ENCODE peak calls at places on chromosomes 13 and 19, in six cellular contexts. W is cardiac muscle cell, D is omental fat pad, G is HFFc6, O is IMR-90, H is breast epithelium. J is an unnamed sample.

GRCh38 chr19:40279120-40279551 is 6.0 kb downstream of the AKT2 start:
- DNase-seq in W (peak; percentile 23), G (no peak), D (no peak), O (peak; percentile 38), H (no peak), J (peak; percentile 62)

GRCh38 chr13:33403807-33404362 is 118.3 kb upstream of the STARD13 start:
- DNase-seq in O (no peak), W (no peak), D (no peak), H (no peak), G (no peak), J (peak; percentile 8)

GRCh38 chr13:93220073-93220472 is 6.5 kb upstream of the GPC6 start:
- DNase-seq in G (no peak), W (no peak), D (no peak), H (no peak), O (no peak), J (no peak)

GRCh38 chr13:98853791-98854191 is 101.3 kb upstream of the SLC15A1 start:
- DNase-seq in G (peak; percentile 53), D (no peak), H (no peak), O (peak; percentile 56), W (no peak), J (peak; percentile 75)

GRCh38 chr13:51697181-51697580 is 106.8 kb downstream of the DHRS12 start:
- DNase-seq in W (no peak), O (peak; percentile 59), G (no peak), H (no peak), D (no peak), J (peak; percentile 10)

GRCh38 chr13:43426355-43426754 is 360.4 kb downstream of the ENOX1 start:
- DNase-seq in W (no peak), D (no peak), G (no peak), H (no peak), O (no peak), J (no peak)

GRCh38 chr19:5210556-5210955 is 130.1 kb downstream of the PTPRS start:
- DNase-seq in O (no peak), D (no peak), G (no peak), W (no peak), H (no peak), J (no peak)

GRCh38 chr13:51767100-51767499 is 36.9 kb downstream of the DHRS12 start:
- DNase-seq in O (no peak), D (no peak), W (no peak), G (no peak), H (no peak), J (no peak)

GRCh38 chr13:35527451-35527850 is 51.0 kb upstream of the MAB21L1 start:
- DNase-seq in O (no peak), H (no peak), W (no peak), D (no peak), G (no peak), J (no peak)

GRCh38 chr13:36975172-36975571 is 24.0 kb downstream of the ALG5 start:
- DNase-seq in D (no peak), W (no peak), H (no peak), O (no peak), G (no peak), J (no peak)

GRCh38 chr13:46372071-46372470 is 15.0 kb downstream of the RUBCNL start:
- DNase-seq in H (no peak), D (no peak), G (no peak), O (no peak), W (no peak), J (no peak)

GRCh38 chr13:98450495-98451167 is 126.3 kb downstream of the STK24 start:
- DNase-seq in O (no peak), H (no peak), G (no peak), D (no peak), W (peak; percentile 38), J (no peak)

GRCh38 chr13:108087813-108088212 is 127.5 kb downstream of the LIG4 start:
- DNase-seq in G (no peak), D (no peak), W (peak; percentile 56), H (no peak), O (no peak), J (no peak)

GRCh38 chr13:52849727-52850395 is 1.4 kb upstream of the PCDH8 start:
- DNase-seq in H (no peak), G (no peak), D (no peak), O (no peak), W (no peak), J (no peak)

GRCh38 chr13:81916471-81916870 is 1575.5 kb upstream of the SPRY2 start:
- DNase-seq in H (no peak), G (no peak), D (no peak), O (no peak), W (no peak), J (no peak)

GRCh38 chr19:4358709-4359626 is 15.6 kb downstream of the MPND start:
- DNase-seq in H (no peak), W (no peak), O (no peak), G (no peak), D (no peak), J (no peak)

GRCh38 chr13:41398494-41399190 is 58.7 kb upstream of the RGCC start:
- DNase-seq in D (no peak), O (no peak), W (no peak), H (no peak), G (peak; percentile 11), J (no peak)

GRCh38 chr19:33468361-33469170 is 53.0 kb downstream of the PEPD start:
- DNase-seq in O (peak; percentile 56), H (no peak), D (no peak), W (no peak), G (no peak), J (no peak)

GRCh38 chr19:58469241-58470013 is 2.5 kb downstream of the ZNF324 start:
- DNase-seq in O (no peak), H (no peak), W (no peak), G (no peak), D (no peak), J (no peak)

GRCh38 chr13:41059466-41059865 is 1.8 kb upstream of the WBP4 start:
- DNase-seq in D (no peak), W (no peak), O (peak; percentile 11), H (no peak), G (no peak), J (peak; percentile 44)

GRCh38 chr19:29311391-29311790 is 98.4 kb upstream of the UQCRFS1 start:
- DNase-seq in O (no peak), D (no peak), H (no peak), G (no peak), W (no peak), J (no peak)

GRCh38 chr13:29924482-29924884 is 74.1 kb upstream of the UBL3 start:
- DNase-seq in H (no peak), O (peak; percentile 86), G (peak; percentile 78), W (no peak), D (no peak), J (peak; percentile 59)

GRCh38 chr19:1146418-1146711 is 27.7 kb downstream of the SBNO2 start:
- DNase-seq in O (no peak), W (no peak), D (no peak), G (no peak), H (no peak), J (no peak)

GRCh38 chr13:105719861-105720260 is 815.6 kb downstream of the EFNB2 start:
- DNase-seq in G (no peak), D (no peak), H (no peak), W (no peak), O (no peak), J (no peak)

GRCh38 chr19:40101813-40102212 is 11.1 kb upstream of the ZNF780A start:
- DNase-seq in W (no peak), G (no peak), O (no peak), H (no peak), D (no peak), J (no peak)

GRCh38 chr13:40653558-40654318 is 12.7 kb downstream of the FOXO1 start:
- DNase-seq in D (no peak), H (no peak), G (no peak), W (no peak), O (no peak), J (no peak)

GRCh38 chr13:106311004-106311403 is 224.5 kb downstream of the EFNB2 start:
- DNase-seq in W (no peak), H (no peak), D (no peak), G (no peak), O (no peak), J (peak; percentile 41)

DNA sequence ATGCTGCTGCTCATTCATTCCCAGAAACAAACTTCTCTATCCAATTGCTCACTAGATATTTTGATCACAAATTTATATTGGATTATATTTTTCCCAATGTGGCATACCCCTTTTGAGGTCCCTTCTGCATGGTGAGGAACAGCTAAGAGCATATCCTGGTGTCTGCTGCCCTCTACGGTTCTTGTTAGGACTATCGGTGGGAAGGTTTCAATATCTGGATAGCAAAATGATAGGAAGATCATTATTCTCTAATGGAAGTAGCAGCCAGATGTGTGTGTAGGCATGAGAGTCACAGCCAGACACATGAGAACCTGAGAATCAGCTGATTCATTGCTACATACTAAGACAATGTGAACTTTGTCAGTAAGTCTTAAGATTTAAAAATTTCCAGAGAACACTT is 1422.4 kb upstream of the MIR17HG start:
- DNase-seq in O (peak; percentile 2), G (no peak), D (no peak), H (no peak), W (peak; percentile 58), J (peak; percentile 37)
- TF ChIP-seq CTCF in O (no peak), G (no peak), D (no peak), H (no peak), W (peak; percentile 36), J (peak; percentile 38)

GRCh38 chr13:76223565-76223964 is 587.4 kb downstream of the LMO7 start:
- DNase-seq in O (no peak), D (no peak), W (no peak), H (no peak), G (no peak), J (no peak)
- TF ChIP-seq CTCF in O (no peak), D (no peak), W (peak; percentile 21), H (no peak), G (no peak), J (peak; percentile 34)

DNA sequence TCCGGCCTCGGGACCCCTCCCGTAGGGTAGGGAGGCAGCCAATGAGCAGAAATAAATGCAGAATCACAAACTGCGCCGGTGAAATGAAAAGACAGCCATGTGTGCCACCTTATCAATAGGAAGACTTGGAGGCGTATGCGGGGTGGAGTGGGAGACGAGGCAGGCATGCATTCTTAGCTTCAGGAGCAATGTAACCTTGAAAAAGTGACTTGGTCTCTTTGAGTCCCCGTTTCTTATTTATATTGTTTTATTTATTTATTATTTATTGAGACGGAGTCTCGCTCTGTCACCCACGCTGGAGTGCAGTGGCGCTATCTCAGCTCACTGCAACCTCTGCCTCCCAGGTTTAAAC is 16.0 kb downstream of the SSC5D start:
- DNase-seq in W (no peak), D (no peak), G (no peak), O (no peak), H (no peak), J (no peak)
- TF ChIP-seq CTCF in W (no peak), D (no peak), G (peak; percentile 10), O (no peak), H (no peak), J (no peak)

DNA sequence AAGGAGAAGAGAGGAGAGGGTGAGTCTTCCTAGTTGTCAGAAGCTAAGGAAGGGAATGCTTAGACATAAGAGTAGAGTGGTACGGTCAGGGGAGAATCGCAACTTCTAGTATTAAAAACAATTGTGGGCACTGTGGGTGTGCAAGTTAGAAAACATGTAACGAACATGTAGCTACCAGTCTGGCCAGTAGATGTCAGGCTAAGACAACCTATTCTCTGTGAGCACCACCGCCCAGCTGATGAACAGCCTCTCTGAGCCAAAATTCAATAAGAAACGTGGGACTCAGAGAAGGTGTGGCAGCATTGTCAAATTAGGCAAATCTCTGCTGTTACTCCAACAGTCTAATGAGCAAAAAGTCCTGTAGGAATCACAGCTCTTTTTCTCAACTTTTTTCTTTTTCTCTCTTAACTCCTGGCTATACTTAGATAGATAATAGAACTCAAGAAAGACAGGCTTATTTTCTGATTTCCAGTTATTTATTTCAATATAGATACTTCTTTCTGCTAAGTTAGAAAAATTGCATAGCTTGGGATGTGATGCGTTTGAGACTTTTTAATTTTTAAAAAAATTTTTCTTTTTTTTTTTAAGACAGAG is 186.2 kb downstream of the USP12 start:
- DNase-seq in H (peak; percentile 52), W (peak; percentile 79), O (peak; percentile 80), G (peak; percentile 62), D (peak; percentile 68), J (peak; percentile 84)
- TF ChIP-seq CTCF in H (peak; percentile 93), W (peak; percentile 73), O (peak; percentile 92), G (peak; percentile 91), D (peak; percentile 77), J (peak; percentile 81)

J was measured in fibroblast of mammary gland.